ENCODE peak calls at places on chromosomes 5 and 9, in eight cellular contexts. Y, J, A, O, N, G, F and R are unnamed samples.
A peak's percentile ranks its signal among the peaks of the same experiment; 100 is the strongest.

GRCh38 chr5:611731-612486 is at the start of gene CEP72:
- DNase-seq in Y (peak; percentile 90), J (peak; percentile 92), A (peak; percentile 84), O (peak; percentile 97), N (peak; percentile 88), G (peak; percentile 81), F (peak; percentile 99), R (peak; percentile 94)

GRCh38 chr5:117455236-117456233 is 880.9 kb upstream of the SEMA6A start:
- DNase-seq in Y (no peak), J (peak; percentile 69), A (no peak), O (peak; percentile 63), N (peak; percentile 31), G (peak; percentile 5), F (no peak), R (peak; percentile 50)

GRCh38 chr9:75993434-75993833 is 103.0 kb downstream of the PCSK5 start:
- DNase-seq in Y (no peak), J (no peak), A (no peak), O (no peak), N (peak; percentile 82), G (peak; percentile 52), F (no peak), R (no peak)

GRCh38 chr9:101226803-101227202 is 158.0 kb downstream of the BAAT start:
- DNase-seq in Y (no peak), J (peak; percentile 15), A (no peak), O (no peak), N (no peak), G (no peak), F (no peak), R (no peak)

GRCh38 chr5:157383151-157383810 is 76.7 kb upstream of the NIPAL4 start:
- DNase-seq in Y (no peak), J (no peak), A (no peak), O (no peak), N (no peak), G (no peak), F (no peak), R (no peak)

GRCh38 chr5:73896117-73896516 is 270.1 kb downstream of the ARHGEF28 start:
- DNase-seq in Y (no peak), J (no peak), A (no peak), O (no peak), N (no peak), G (no peak), F (no peak), R (no peak)

GRCh38 chr5:147369742-147370374 is 135.0 kb downstream of the STK32A start:
- DNase-seq in Y (no peak), J (no peak), A (peak; percentile 22), O (no peak), N (peak; percentile 50), G (no peak), F (peak; percentile 11), R (no peak)

GRCh38 chr5:142201471-142201887 is 92.9 kb downstream of the NDFIP1 start:
- DNase-seq in Y (no peak), J (no peak), A (no peak), O (no peak), N (peak; percentile 94), G (peak; percentile 93), F (peak; percentile 80), R (no peak)

GRCh38 chr5:6489786-6490185 is 41.1 kb downstream of the UBE2QL1 start:
- DNase-seq in Y (no peak), J (no peak), A (no peak), O (no peak), N (no peak), G (no peak), F (no peak), R (no peak)

GRCh38 chr5:176559683-176560082 is 10.5 kb downstream of the CDHR2 start:
- DNase-seq in Y (peak; percentile 64), J (no peak), A (no peak), O (no peak), N (no peak), G (peak; percentile 30), F (no peak), R (no peak)

GRCh38 chr5:137858954-137859353 is 8.7 kb upstream of the MYOT start:
- DNase-seq in Y (no peak), J (no peak), A (no peak), O (no peak), N (no peak), G (no peak), F (no peak), R (no peak)

GRCh38 chr9:86460211-86461002 is 106.2 kb upstream of the TUT7 start:
- DNase-seq in Y (no peak), J (no peak), A (no peak), O (no peak), N (no peak), G (no peak), F (no peak), R (no peak)

GRCh38 chr5:8829322-8830029 is 716.4 kb downstream of the SEMA5A start:
- DNase-seq in Y (no peak), J (no peak), A (no peak), O (no peak), N (peak; percentile 96), G (peak; percentile 96), F (peak; percentile 94), R (no peak)

GRCh38 chr9:99288830-99289229 is 66.7 kb downstream of the SEC61B start:
- DNase-seq in Y (no peak), J (no peak), A (no peak), O (no peak), N (no peak), G (no peak), F (no peak), R (no peak)

GRCh38 chr5:35198096-35198495 is 32.2 kb downstream of the PRLR start:
- DNase-seq in Y (no peak), J (no peak), A (peak; percentile 47), O (no peak), N (peak; percentile 66), G (no peak), F (peak; percentile 46), R (peak; percentile 89)

GRCh38 chr9:128689820-128690683 is 1.0 kb downstream of the SET start:
- DNase-seq in Y (peak; percentile 76), J (peak; percentile 36), A (peak; percentile 21), O (no peak), N (peak; percentile 41), G (peak; percentile 45), F (peak; percentile 68), R (no peak)

GRCh38 chr9:133148351-133149129 is 15.2 kb downstream of the GBGT1 start:
- DNase-seq in Y (peak; percentile 74), J (no peak), A (peak; percentile 4), O (peak; percentile 67), N (peak; percentile 60), G (peak; percentile 64), F (peak; percentile 45), R (peak; percentile 91)

GRCh38 chr5:59186623-59187022 is 603.7 kb downstream of the RAB3C start:
- DNase-seq in Y (no peak), J (no peak), A (no peak), O (no peak), N (no peak), G (no peak), F (no peak), R (no peak)

GRCh38 chr5:109496112-109496511 is 86.3 kb upstream of the PJA2 start:
- DNase-seq in Y (no peak), J (no peak), A (no peak), O (no peak), N (no peak), G (no peak), F (no peak), R (no peak)

GRCh38 chr9:36993933-36994764 is 39.9 kb downstream of the PAX5 start:
- DNase-seq in Y (no peak), J (no peak), A (no peak), O (no peak), N (no peak), G (no peak), F (no peak), R (no peak)

GRCh38 chr5:73816656-73817420 is 190.8 kb downstream of the ARHGEF28 start:
- DNase-seq in Y (no peak), J (no peak), A (no peak), O (no peak), N (peak; percentile 66), G (peak; percentile 71), F (peak; percentile 55), R (no peak)